ENCODE peak calls at places on chromosome 20, in seven cellular contexts. One of them, this sample, is unnamed.
A peak's percentile ranks its signal among the peaks of the same experiment; 100 is the strongest.

GRCh38 chr20:23058240-23058639 is 8.8 kb upstream of the THBD start:
- DNase-seq in H9: no peak
- DNase-seq in IMR-90: no peak
- DNase-seq in H1: no peak
- DNase-seq in mesendoderm: no peak
- DNase-seq in trophoblast cell: no peak
- DNase-seq in mesenchymal stem cell: no peak
- DNase-seq in this sample: no peak

GRCh38 chr20:23349338-23350006 is 1.1 kb upstream of the NXT1 start:
- DNase-seq in H9: peak; percentile 34
- DNase-seq in IMR-90: no peak
- DNase-seq in H1: no peak
- DNase-seq in mesendoderm: peak; percentile 70
- DNase-seq in trophoblast cell: no peak
- DNase-seq in mesenchymal stem cell: no peak
- DNase-seq in this sample: no peak

GRCh38 chr20:48143435-48144081 is 358.3 kb upstream of the SULF2 start:
- DNase-seq in H9: no peak
- DNase-seq in IMR-90: no peak
- DNase-seq in H1: no peak
- DNase-seq in mesendoderm: no peak
- DNase-seq in trophoblast cell: no peak
- DNase-seq in mesenchymal stem cell: no peak
- DNase-seq in this sample: no peak

GRCh38 chr20:5463007-5463686 is 146.4 kb upstream of the PROKR2 start:
- DNase-seq in H9: no peak
- DNase-seq in IMR-90: no peak
- DNase-seq in H1: no peak
- DNase-seq in mesendoderm: no peak
- DNase-seq in trophoblast cell: no peak
- DNase-seq in mesenchymal stem cell: no peak
- DNase-seq in this sample: no peak

GRCh38 chr20:43690943-43691598 is 24.2 kb downstream of the MYBL2 start:
- DNase-seq in H9: no peak
- DNase-seq in IMR-90: no peak
- DNase-seq in H1: no peak
- DNase-seq in mesendoderm: no peak
- DNase-seq in trophoblast cell: no peak
- DNase-seq in mesenchymal stem cell: no peak
- DNase-seq in this sample: no peak

GRCh38 chr20:19761853-19762252 is 3.8 kb downstream of the RIN2 start:
- DNase-seq in H9: no peak
- DNase-seq in IMR-90: no peak
- DNase-seq in H1: no peak
- DNase-seq in mesendoderm: no peak
- DNase-seq in trophoblast cell: no peak
- DNase-seq in mesenchymal stem cell: no peak
- DNase-seq in this sample: no peak

GRCh38 chr20:47727170-47727880 is 58.0 kb downstream of the SULF2 start:
- DNase-seq in H9: no peak
- DNase-seq in IMR-90: no peak
- DNase-seq in H1: no peak
- DNase-seq in mesendoderm: no peak
- DNase-seq in trophoblast cell: peak; percentile 28
- DNase-seq in mesenchymal stem cell: no peak
- DNase-seq in this sample: no peak

GRCh38 chr20:2379511-2380229 is 1.0 kb upstream of the TGM6 start:
- DNase-seq in H9: no peak
- DNase-seq in IMR-90: no peak
- DNase-seq in H1: no peak
- DNase-seq in mesendoderm: peak; percentile 14
- DNase-seq in trophoblast cell: no peak
- DNase-seq in mesenchymal stem cell: no peak
- DNase-seq in this sample: no peak

GRCh38 chr20:36096404-36096799 is 58.1 kb upstream of the EPB41L1 start:
- DNase-seq in H9: no peak
- DNase-seq in IMR-90: no peak
- DNase-seq in H1: no peak
- DNase-seq in mesendoderm: no peak
- DNase-seq in trophoblast cell: no peak
- DNase-seq in mesenchymal stem cell: no peak
- DNase-seq in this sample: no peak

GRCh38 chr20:3821996-3822395 is 1.6 kb downstream of the AP5S1 start:
- DNase-seq in H9: no peak
- DNase-seq in IMR-90: no peak
- DNase-seq in H1: no peak
- DNase-seq in mesendoderm: no peak
- DNase-seq in trophoblast cell: no peak
- DNase-seq in mesenchymal stem cell: no peak
- DNase-seq in this sample: no peak

GRCh38 chr20:41003143-41003932 is 25.3 kb upstream of the TOP1 start:
- DNase-seq in H9: peak; percentile 39
- DNase-seq in IMR-90: peak; percentile 99
- DNase-seq in H1: peak; percentile 33
- DNase-seq in mesendoderm: peak; percentile 66
- DNase-seq in trophoblast cell: peak; percentile 40
- DNase-seq in mesenchymal stem cell: peak; percentile 99
- DNase-seq in this sample: no peak
- H4K8ac ChIP-seq in H9: no peak overlapping the region
- H4K8ac ChIP-seq in IMR-90: peak overlapping the region; percentile 98
- H4K8ac ChIP-seq in H1: no peak overlapping the region
- H4K8ac ChIP-seq in mesendoderm: no peak overlapping the region
- H4K8ac ChIP-seq in trophoblast cell: no peak overlapping the region
- H4K8ac ChIP-seq in mesenchymal stem cell: peak overlapping the region; percentile 57
- H4K8ac ChIP-seq in this sample: no peak overlapping the region

DNA sequence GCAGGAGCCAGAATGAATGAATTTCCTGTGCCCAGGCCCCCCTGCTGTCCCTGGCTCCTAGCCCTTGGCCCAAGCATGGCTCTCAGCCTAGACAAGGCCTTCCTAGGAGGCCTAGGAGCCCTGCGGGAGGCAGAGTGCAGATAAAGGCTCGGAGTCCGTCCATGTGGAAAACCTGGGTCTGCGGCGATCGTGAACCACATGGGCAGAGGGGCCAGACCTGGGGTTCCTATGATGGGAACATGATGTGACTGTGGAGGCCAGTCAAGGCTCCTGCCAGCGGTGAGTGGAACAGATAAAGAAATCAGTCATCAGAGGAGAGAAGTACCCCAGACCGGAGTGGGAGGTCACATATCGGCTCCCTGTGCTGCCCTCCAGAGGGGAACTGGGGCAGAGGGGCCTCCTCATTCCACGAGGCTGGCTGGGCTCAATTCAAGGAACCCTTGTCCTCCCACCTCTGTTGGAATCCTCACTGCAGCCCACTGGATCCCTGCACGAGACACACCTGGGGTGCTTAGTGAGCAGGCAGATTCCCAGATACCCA is 5.8 kb upstream of the VSTM2L start:
- DNase-seq in H9: peak; percentile 57
- DNase-seq in IMR-90: no peak
- DNase-seq in H1: no peak
- DNase-seq in mesendoderm: peak; percentile 65
- DNase-seq in trophoblast cell: no peak
- DNase-seq in mesenchymal stem cell: no peak
- DNase-seq in this sample: no peak
- H4K8ac ChIP-seq in H9: no peak overlapping the region
- H4K8ac ChIP-seq in IMR-90: no peak overlapping the region
- H4K8ac ChIP-seq in H1: no peak overlapping the region
- H4K8ac ChIP-seq in mesendoderm: no peak overlapping the region
- H4K8ac ChIP-seq in trophoblast cell: no peak overlapping the region
- H4K8ac ChIP-seq in mesenchymal stem cell: no peak overlapping the region
- H4K8ac ChIP-seq in this sample: no peak overlapping the region

GRCh38 chr20:62222972-62223371 is 2.9 kb upstream of the HRH3 start:
- DNase-seq in H9: no peak
- DNase-seq in IMR-90: no peak
- DNase-seq in H1: no peak
- DNase-seq in mesendoderm: no peak
- DNase-seq in trophoblast cell: no peak
- DNase-seq in mesenchymal stem cell: no peak
- DNase-seq in this sample: no peak
- H4K8ac ChIP-seq in H9: no peak overlapping the region
- H4K8ac ChIP-seq in IMR-90: no peak overlapping the region
- H4K8ac ChIP-seq in H1: no peak overlapping the region
- H4K8ac ChIP-seq in mesendoderm: no peak overlapping the region
- H4K8ac ChIP-seq in trophoblast cell: no peak overlapping the region
- H4K8ac ChIP-seq in mesenchymal stem cell: no peak overlapping the region
- H4K8ac ChIP-seq in this sample: no peak overlapping the region

GRCh38 chr20:8400461-8400860 is 268.4 kb downstream of the PLCB1 start:
- DNase-seq in H9: no peak
- DNase-seq in IMR-90: no peak
- DNase-seq in H1: no peak
- DNase-seq in mesendoderm: no peak
- DNase-seq in trophoblast cell: no peak
- DNase-seq in mesenchymal stem cell: no peak
- DNase-seq in this sample: no peak
- H4K8ac ChIP-seq in H9: no peak overlapping the region
- H4K8ac ChIP-seq in IMR-90: no peak overlapping the region
- H4K8ac ChIP-seq in H1: no peak overlapping the region
- H4K8ac ChIP-seq in mesendoderm: no peak overlapping the region
- H4K8ac ChIP-seq in trophoblast cell: no peak overlapping the region
- H4K8ac ChIP-seq in mesenchymal stem cell: no peak overlapping the region
- H4K8ac ChIP-seq in this sample: no peak overlapping the region

GRCh38 chr20:41540459-41540858 is 77.7 kb downstream of the CHD6 start:
- DNase-seq in H9: no peak
- DNase-seq in IMR-90: no peak
- DNase-seq in H1: no peak
- DNase-seq in mesendoderm: no peak
- DNase-seq in trophoblast cell: no peak
- DNase-seq in mesenchymal stem cell: no peak
- DNase-seq in this sample: no peak
- H4K8ac ChIP-seq in H9: no peak overlapping the region
- H4K8ac ChIP-seq in IMR-90: no peak overlapping the region
- H4K8ac ChIP-seq in H1: no peak overlapping the region
- H4K8ac ChIP-seq in mesendoderm: no peak overlapping the region
- H4K8ac ChIP-seq in trophoblast cell: no peak overlapping the region
- H4K8ac ChIP-seq in mesenchymal stem cell: no peak overlapping the region
- H4K8ac ChIP-seq in this sample: no peak overlapping the region

GRCh38 chr20:58944610-58945009 is 36.4 kb upstream of the NELFCD start:
- DNase-seq in H9: no peak
- DNase-seq in IMR-90: no peak
- DNase-seq in H1: no peak
- DNase-seq in mesendoderm: peak; percentile 22
- DNase-seq in trophoblast cell: no peak
- DNase-seq in mesenchymal stem cell: no peak
- DNase-seq in this sample: no peak

GRCh38 chr20:58956078-58956477 is 25.0 kb upstream of the NELFCD start:
- DNase-seq in H9: no peak
- DNase-seq in IMR-90: no peak
- DNase-seq in H1: no peak
- DNase-seq in mesendoderm: no peak
- DNase-seq in trophoblast cell: peak; percentile 21
- DNase-seq in mesenchymal stem cell: no peak
- DNase-seq in this sample: no peak

GRCh38 chr20:58953050-58953449 is 28.0 kb upstream of the NELFCD start:
- DNase-seq in H9: no peak
- DNase-seq in IMR-90: no peak
- DNase-seq in H1: no peak
- DNase-seq in mesendoderm: no peak
- DNase-seq in trophoblast cell: no peak
- DNase-seq in mesenchymal stem cell: no peak
- DNase-seq in this sample: no peak

GRCh38 chr20:58945967-58946631 is 35.0 kb upstream of the NELFCD start:
- DNase-seq in H9: no peak
- DNase-seq in IMR-90: no peak
- DNase-seq in H1: no peak
- DNase-seq in mesendoderm: no peak
- DNase-seq in trophoblast cell: no peak
- DNase-seq in mesenchymal stem cell: no peak
- DNase-seq in this sample: no peak

DNA sequence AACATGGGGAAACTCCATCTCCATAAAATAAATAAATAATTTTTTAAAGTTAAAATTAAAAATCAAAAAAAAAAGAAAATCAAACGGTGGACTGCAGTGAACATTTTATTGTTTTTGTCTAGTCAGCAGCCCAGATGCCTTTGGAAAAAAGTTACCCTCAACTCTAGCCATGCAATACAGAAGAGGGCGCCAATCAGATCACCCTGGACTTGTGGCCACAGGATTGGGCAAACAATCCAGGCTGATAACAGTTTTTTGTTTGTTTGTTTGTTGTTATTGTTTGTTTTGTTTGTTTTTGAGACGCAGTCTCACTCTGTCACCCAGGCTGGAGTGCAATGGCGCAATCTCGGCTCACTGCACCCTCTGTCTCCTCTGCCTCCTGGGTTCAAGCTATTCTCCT is 30.5 kb upstream of the NELFCD start:
- DNase-seq in H9: no peak
- DNase-seq in IMR-90: no peak
- DNase-seq in H1: no peak
- DNase-seq in mesendoderm: peak; percentile 13
- DNase-seq in trophoblast cell: no peak
- DNase-seq in mesenchymal stem cell: no peak
- DNase-seq in this sample: no peak
- H4K8ac ChIP-seq in H9: no peak overlapping the region
- H4K8ac ChIP-seq in IMR-90: no peak overlapping the region
- H4K8ac ChIP-seq in H1: no peak overlapping the region
- H4K8ac ChIP-seq in mesendoderm: no peak overlapping the region
- H4K8ac ChIP-seq in trophoblast cell: no peak overlapping the region
- H4K8ac ChIP-seq in mesenchymal stem cell: no peak overlapping the region
- H4K8ac ChIP-seq in this sample: no peak overlapping the region

GRCh38 chr20:59586613-59587012 is 17.7 kb upstream of the PHACTR3 start:
- DNase-seq in H9: no peak
- DNase-seq in IMR-90: no peak
- DNase-seq in H1: no peak
- DNase-seq in mesendoderm: no peak
- DNase-seq in trophoblast cell: no peak
- DNase-seq in mesenchymal stem cell: no peak
- DNase-seq in this sample: no peak

GRCh38 chr20:59584278-59584925 is 19.9 kb upstream of the PHACTR3 start:
- DNase-seq in H9: no peak
- DNase-seq in IMR-90: no peak
- DNase-seq in H1: no peak
- DNase-seq in mesendoderm: no peak
- DNase-seq in trophoblast cell: no peak
- DNase-seq in mesenchymal stem cell: no peak
- DNase-seq in this sample: no peak

GRCh38 chr20:59583428-59584277 is 20.7 kb upstream of the PHACTR3 start:
- DNase-seq in H9: no peak
- DNase-seq in IMR-90: no peak
- DNase-seq in H1: no peak
- DNase-seq in mesendoderm: no peak
- DNase-seq in trophoblast cell: no peak
- DNase-seq in mesenchymal stem cell: no peak
- DNase-seq in this sample: no peak

GRCh38 chr20:59587570-59587969 is 16.8 kb upstream of the PHACTR3 start:
- DNase-seq in H9: no peak
- DNase-seq in IMR-90: no peak
- DNase-seq in H1: no peak
- DNase-seq in mesendoderm: no peak
- DNase-seq in trophoblast cell: no peak
- DNase-seq in mesenchymal stem cell: no peak
- DNase-seq in this sample: no peak

GRCh38 chr20:59585714-59586404 is 18.5 kb upstream of the PHACTR3 start:
- DNase-seq in H9: no peak
- DNase-seq in IMR-90: no peak
- DNase-seq in H1: no peak
- DNase-seq in mesendoderm: no peak
- DNase-seq in trophoblast cell: no peak
- DNase-seq in mesenchymal stem cell: no peak
- DNase-seq in this sample: no peak
- H4K8ac ChIP-seq in H9: no peak overlapping the region
- H4K8ac ChIP-seq in IMR-90: no peak overlapping the region
- H4K8ac ChIP-seq in H1: no peak overlapping the region
- H4K8ac ChIP-seq in mesendoderm: no peak overlapping the region
- H4K8ac ChIP-seq in trophoblast cell: no peak overlapping the region
- H4K8ac ChIP-seq in mesenchymal stem cell: no peak overlapping the region
- H4K8ac ChIP-seq in this sample: no peak overlapping the region

This sample was measured in neuronal stem cell.